ENCODE peak calls at places on chromosomes 2 and 18, in ten cellular contexts. One of them, this sample, is unnamed.

GRCh38 chr2:138906549-138906948 is 126.4 kb upstream of the NXPH2 start:
- DNase-seq in astrocyte of the cerebellum: no peak
- DNase-seq in hippocampal formation: no peak
- DNase-seq in neural crest cell: no peak
- DNase-seq in SK-MEL-5: no peak
- DNase-seq in brain microvascular endothelial cell: no peak
- DNase-seq in WTC11: no peak
- DNase-seq in skeletal muscle cell: no peak
- DNase-seq in amniotic stem cell: no peak
- DNase-seq in left ventricle myocardium inferior: no peak
- DNase-seq in this sample: no peak

GRCh38 chr2:194003911-194004310 is 1653.1 kb upstream of the SLC39A10 start:
- DNase-seq in brain microvascular endothelial cell: no peak
- DNase-seq in hippocampal formation: no peak
- DNase-seq in neural crest cell: no peak
- DNase-seq in astrocyte of the cerebellum: no peak
- DNase-seq in SK-MEL-5: no peak
- DNase-seq in skeletal muscle cell: peak; percentile 30
- DNase-seq in WTC11: no peak
- DNase-seq in amniotic stem cell: no peak
- DNase-seq in left ventricle myocardium inferior: no peak
- DNase-seq in this sample: no peak

GRCh38 chr2:64359892-64360657 is 93.9 kb upstream of the LGALSL start:
- DNase-seq in neural crest cell: no peak
- DNase-seq in hippocampal formation: no peak
- DNase-seq in skeletal muscle cell: peak; percentile 89
- DNase-seq in astrocyte of the cerebellum: peak; percentile 57
- DNase-seq in left ventricle myocardium inferior: peak; percentile 58
- DNase-seq in WTC11: peak; percentile 22
- DNase-seq in brain microvascular endothelial cell: peak; percentile 97
- DNase-seq in amniotic stem cell: no peak
- DNase-seq in SK-MEL-5: peak; percentile 18
- DNase-seq in this sample: no peak

GRCh38 chr2:31235504-31235902 is 1.6 kb downstream of the EHD3 start:
- DNase-seq in skeletal muscle cell: peak; percentile 73
- DNase-seq in neural crest cell: no peak
- DNase-seq in brain microvascular endothelial cell: peak; percentile 80
- DNase-seq in SK-MEL-5: no peak
- DNase-seq in hippocampal formation: no peak
- DNase-seq in amniotic stem cell: peak; percentile 54
- DNase-seq in WTC11: no peak
- DNase-seq in left ventricle myocardium inferior: no peak
- DNase-seq in astrocyte of the cerebellum: peak; percentile 86
- DNase-seq in this sample: no peak

GRCh38 chr2:217127744-217128143 is 267.9 kb upstream of the TNP1 start:
- DNase-seq in brain microvascular endothelial cell: no peak
- DNase-seq in SK-MEL-5: no peak
- DNase-seq in WTC11: no peak
- DNase-seq in amniotic stem cell: no peak
- DNase-seq in skeletal muscle cell: no peak
- DNase-seq in astrocyte of the cerebellum: peak; percentile 37
- DNase-seq in left ventricle myocardium inferior: no peak
- DNase-seq in neural crest cell: no peak
- DNase-seq in hippocampal formation: no peak
- DNase-seq in this sample: no peak

GRCh38 chr2:85791704-85792565 is 38.1 kb downstream of the ATOH8 start:
- DNase-seq in left ventricle myocardium inferior: no peak
- DNase-seq in astrocyte of the cerebellum: no peak
- DNase-seq in amniotic stem cell: no peak
- DNase-seq in SK-MEL-5: no peak
- DNase-seq in skeletal muscle cell: no peak
- DNase-seq in neural crest cell: no peak
- DNase-seq in hippocampal formation: no peak
- DNase-seq in WTC11: peak; percentile 6
- DNase-seq in brain microvascular endothelial cell: no peak
- DNase-seq in this sample: no peak

GRCh38 chr2:156505696-156506095 is 69.5 kb downstream of the GPD2 start:
- DNase-seq in WTC11: no peak
- DNase-seq in left ventricle myocardium inferior: no peak
- DNase-seq in astrocyte of the cerebellum: no peak
- DNase-seq in neural crest cell: no peak
- DNase-seq in skeletal muscle cell: no peak
- DNase-seq in brain microvascular endothelial cell: no peak
- DNase-seq in amniotic stem cell: no peak
- DNase-seq in SK-MEL-5: no peak
- DNase-seq in hippocampal formation: no peak
- DNase-seq in this sample: no peak

GRCh38 chr18:21978546-21979170 is 190.7 kb upstream of the GATA6 start:
- DNase-seq in skeletal muscle cell: no peak
- DNase-seq in SK-MEL-5: no peak
- DNase-seq in hippocampal formation: no peak
- DNase-seq in astrocyte of the cerebellum: no peak
- DNase-seq in neural crest cell: no peak
- DNase-seq in WTC11: no peak
- DNase-seq in amniotic stem cell: no peak
- DNase-seq in left ventricle myocardium inferior: no peak
- DNase-seq in brain microvascular endothelial cell: no peak
- DNase-seq in this sample: no peak

GRCh38 chr2:111238336-111238735 is 117.6 kb downstream of the BCL2L11 start:
- DNase-seq in SK-MEL-5: no peak
- DNase-seq in left ventricle myocardium inferior: no peak
- DNase-seq in neural crest cell: no peak
- DNase-seq in brain microvascular endothelial cell: no peak
- DNase-seq in skeletal muscle cell: no peak
- DNase-seq in amniotic stem cell: no peak
- DNase-seq in hippocampal formation: no peak
- DNase-seq in WTC11: no peak
- DNase-seq in astrocyte of the cerebellum: no peak
- DNase-seq in this sample: no peak

GRCh38 chr2:142857247-142858154 is 20.0 kb upstream of the KYNU start:
- DNase-seq in brain microvascular endothelial cell: no peak
- DNase-seq in neural crest cell: no peak
- DNase-seq in WTC11: no peak
- DNase-seq in skeletal muscle cell: no peak
- DNase-seq in left ventricle myocardium inferior: no peak
- DNase-seq in amniotic stem cell: no peak
- DNase-seq in hippocampal formation: no peak
- DNase-seq in astrocyte of the cerebellum: no peak
- DNase-seq in SK-MEL-5: no peak
- DNase-seq in this sample: no peak

GRCh38 chr2:207624170-207625013 is 802 bp downstream of the METTL21A start:
- DNase-seq in skeletal muscle cell: no peak
- DNase-seq in amniotic stem cell: peak; percentile 50
- DNase-seq in brain microvascular endothelial cell: peak; percentile 67
- DNase-seq in SK-MEL-5: peak; percentile 57
- DNase-seq in neural crest cell: peak; percentile 51
- DNase-seq in WTC11: peak; percentile 64
- DNase-seq in hippocampal formation: peak; percentile 69
- DNase-seq in astrocyte of the cerebellum: no peak
- DNase-seq in left ventricle myocardium inferior: peak; percentile 73
- DNase-seq in this sample: no peak

GRCh38 chr18:67525328-67526110 is 9.0 kb upstream of the DSEL start:
- DNase-seq in hippocampal formation: peak; percentile 51
- DNase-seq in SK-MEL-5: peak; percentile 75
- DNase-seq in neural crest cell: no peak
- DNase-seq in WTC11: no peak
- DNase-seq in left ventricle myocardium inferior: peak; percentile 42
- DNase-seq in amniotic stem cell: peak; percentile 63
- DNase-seq in brain microvascular endothelial cell: peak; percentile 95
- DNase-seq in astrocyte of the cerebellum: peak; percentile 99
- DNase-seq in skeletal muscle cell: peak; percentile 99
- DNase-seq in this sample: no peak

GRCh38 chr2:237613679-237614078 is 13.7 kb upstream of the LRRFIP1 start:
- DNase-seq in skeletal muscle cell: no peak
- DNase-seq in brain microvascular endothelial cell: no peak
- DNase-seq in neural crest cell: no peak
- DNase-seq in hippocampal formation: no peak
- DNase-seq in astrocyte of the cerebellum: no peak
- DNase-seq in left ventricle myocardium inferior: no peak
- DNase-seq in WTC11: no peak
- DNase-seq in SK-MEL-5: no peak
- DNase-seq in amniotic stem cell: no peak
- DNase-seq in this sample: no peak

GRCh38 chr2:124145982-124146381 is 120.9 kb downstream of the CNTNAP5 start:
- DNase-seq in amniotic stem cell: no peak
- DNase-seq in skeletal muscle cell: no peak
- DNase-seq in neural crest cell: no peak
- DNase-seq in left ventricle myocardium inferior: no peak
- DNase-seq in hippocampal formation: no peak
- DNase-seq in astrocyte of the cerebellum: no peak
- DNase-seq in WTC11: no peak
- DNase-seq in SK-MEL-5: no peak
- DNase-seq in brain microvascular endothelial cell: no peak
- DNase-seq in this sample: peak; percentile 11

GRCh38 chr2:203913947-203914346 is 22.6 kb upstream of the ICOS start:
- DNase-seq in brain microvascular endothelial cell: no peak
- DNase-seq in skeletal muscle cell: no peak
- DNase-seq in SK-MEL-5: no peak
- DNase-seq in amniotic stem cell: no peak
- DNase-seq in WTC11: no peak
- DNase-seq in neural crest cell: no peak
- DNase-seq in left ventricle myocardium inferior: no peak
- DNase-seq in astrocyte of the cerebellum: no peak
- DNase-seq in hippocampal formation: no peak
- DNase-seq in this sample: no peak